ENCODE peak calls at places on chromosomes 5 and 9, in seven cellular contexts. F is brain microvascular endothelial cell, Y is IMR-90, U is sigmoid colon, T is lung, D is AG04450, L is keratinocyte. R is an unnamed sample.

GRCh38 chr9:82081507-82081906 is 92.9 kb downstream of the SPATA31D1 start:
- DNase-seq in F (no peak), Y (no peak), U (no peak), T (no peak), D (no peak), L (no peak), R (no peak)

GRCh38 chr5:112977440-112977861 is 853 bp downstream of the DCP2 start:
- DNase-seq in F (no peak), Y (no peak), U (no peak), T (no peak), D (no peak), L (no peak), R (no peak)

GRCh38 chr5:1411099-1411498 is 34.1 kb downstream of the SLC6A3 start:
- DNase-seq in F (no peak), Y (no peak), U (peak; percentile 61), T (no peak), D (no peak), L (no peak), R (no peak)

GRCh38 chr9:79325501-79325900 is 246.3 kb upstream of the TLE4 start:
- DNase-seq in F (no peak), Y (peak; percentile 45), U (no peak), T (no peak), D (no peak), L (no peak), R (no peak)

GRCh38 chr5:157808043-157808442 is 50.9 kb downstream of the CLINT1 start:
- DNase-seq in F (no peak), Y (no peak), U (no peak), T (no peak), D (no peak), L (no peak), R (no peak)

GRCh38 chr5:135135530-135136201 is 101.6 kb upstream of the PITX1 start:
- DNase-seq in F (peak; percentile 14), Y (peak; percentile 79), U (peak; percentile 81), T (no peak), D (no peak), L (no peak), R (no peak)

GRCh38 chr9:121299125-121299466 is 31.1 kb downstream of the GSN start:
- DNase-seq in F (no peak), Y (no peak), U (peak; percentile 83), T (no peak), D (no peak), L (no peak), R (no peak)

GRCh38 chr5:143586781-143587362 is 183.4 kb upstream of the NR3C1 start:
- DNase-seq in F (no peak), Y (no peak), U (no peak), T (no peak), D (no peak), L (no peak), R (no peak)

GRCh38 chr5:58407042-58407709 is 52.7 kb downstream of the PLK2 start:
- DNase-seq in F (peak; percentile 74), Y (peak; percentile 88), U (no peak), T (no peak), D (peak; percentile 55), L (no peak), R (peak; percentile 48)

GRCh38 chr5:133785182-133785581 is 172.8 kb upstream of the FSTL4 start:
- DNase-seq in F (no peak), Y (no peak), U (no peak), T (no peak), D (no peak), L (no peak), R (no peak)

GRCh38 chr9:133454943-133455673 is 4.7 kb upstream of the CACFD1 start:
- DNase-seq in F (no peak), Y (no peak), U (no peak), T (no peak), D (no peak), L (no peak), R (no peak)

GRCh38 chr5:64298586-64298985 is 132.9 kb downstream of the RNF180 start:
- DNase-seq in F (no peak), Y (no peak), U (no peak), T (no peak), D (no peak), L (no peak), R (no peak)

GRCh38 chr5:61919920-61920319 is 386.1 kb upstream of the KIF2A start:
- DNase-seq in F (no peak), Y (no peak), U (no peak), T (peak; percentile 36), D (no peak), L (no peak), R (no peak)

GRCh38 chr5:127517480-127518318 is at the start of gene PRRC1:
- DNase-seq in F (peak; percentile 78), Y (peak; percentile 81), U (peak; percentile 85), T (peak; percentile 79), D (peak; percentile 38), L (peak; percentile 50), R (peak; percentile 87)

GRCh38 chr5:143683459-143683858 is 128.5 kb upstream of the HMHB1 start:
- DNase-seq in F (no peak), Y (no peak), U (no peak), T (no peak), D (no peak), L (no peak), R (no peak)

GRCh38 chr5:96661101-96661840 is 905 bp upstream of the CAST start:
- DNase-seq in F (peak; percentile 35), Y (peak; percentile 61), U (peak; percentile 70), T (no peak), D (no peak), L (no peak), R (peak; percentile 68)

GRCh38 chr5:134446938-134447337 is 35.3 kb upstream of the CDKN2AIPNL start:
- DNase-seq in F (no peak), Y (no peak), U (no peak), T (no peak), D (no peak), L (no peak), R (no peak)

GRCh38 chr9:127661342-127661741 is 45.4 kb upstream of the CFAP157 start:
- DNase-seq in F (no peak), Y (no peak), U (no peak), T (no peak), D (no peak), L (no peak), R (no peak)

GRCh38 chr5:143887302-143887638 is 75.3 kb downstream of the HMHB1 start:
- DNase-seq in F (peak; percentile 38), Y (peak; percentile 49), U (no peak), T (peak; percentile 32), D (no peak), L (no peak), R (peak; percentile 71)

GRCh38 chr5:141855265-141856029 is 22.8 kb downstream of the PCDH1 start:
- DNase-seq in F (no peak), Y (no peak), U (no peak), T (no peak), D (no peak), L (no peak), R (no peak)

GRCh38 chr9:38001430-38001829 is 67.6 kb downstream of the SHB start:
- DNase-seq in F (no peak), Y (no peak), U (no peak), T (no peak), D (no peak), L (no peak), R (no peak)

GRCh38 chr9:12801663-12802062 is 26.8 kb downstream of the LURAP1L start:
- DNase-seq in F (no peak), Y (no peak), U (no peak), T (no peak), D (no peak), L (no peak), R (no peak)

GRCh38 chr9:37430841-37431597 is 8.5 kb downstream of the GRHPR start:
- DNase-seq in F (no peak), Y (no peak), U (peak; percentile 66), T (no peak), D (no peak), L (no peak), R (no peak)

GRCh38 chr5:76688836-76689235 is 27.1 kb upstream of the F2R start:
- DNase-seq in F (no peak), Y (peak; percentile 53), U (no peak), T (no peak), D (no peak), L (no peak), R (peak; percentile 82)

GRCh38 chr5:82044015-82044414 is 72.2 kb downstream of the ATG10 start:
- DNase-seq in F (no peak), Y (no peak), U (no peak), T (no peak), D (no peak), L (no peak), R (no peak)

GRCh38 chr5:124648902-124649467 is 97.5 kb downstream of the ZNF608 start:
- DNase-seq in F (no peak), Y (no peak), U (no peak), T (no peak), D (no peak), L (no peak), R (no peak)
- H3K27me3 ChIP-seq in F (no peaks in the 10 kb centered on the region), Y (no peaks in the 10 kb centered on the region), U (no peaks in the 10 kb centered on the region), T (no peaks in the 10 kb centered on the region), D (no peaks in the 10 kb centered on the region), L (no peaks in the 10 kb centered on the region), R (no peaks in the 10 kb centered on the region)

DNA sequence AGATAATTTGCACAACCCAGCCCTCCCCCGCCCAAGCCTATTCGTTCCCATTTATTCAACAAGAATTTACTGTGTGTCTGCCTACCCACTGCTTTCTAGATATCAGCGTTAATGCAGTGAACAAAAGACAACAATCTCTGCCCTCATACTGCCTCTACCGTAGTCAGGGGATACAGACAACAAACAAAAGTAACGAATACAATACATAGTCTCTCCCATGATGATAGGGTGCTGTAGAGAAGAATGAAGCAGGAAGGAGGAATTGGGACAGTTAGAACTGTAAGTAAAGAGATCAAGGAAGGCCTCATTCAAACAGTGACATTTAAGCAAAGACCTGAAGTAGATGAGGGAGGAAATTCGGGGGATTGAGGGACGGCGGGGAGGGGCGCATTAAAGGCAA is 1.7 kb downstream of the GFM2 start:
- DNase-seq in F (no peak), Y (no peak), U (no peak), T (no peak), D (no peak), L (no peak), R (no peak)
- H3K27ac ChIP-seq in F (no peak overlapping the region), Y (no peak overlapping the region), U (no peak overlapping the region), T (no peak overlapping the region), D (no peak overlapping the region), L (peak overlapping the region; percentile 96), R (peak overlapping the region; percentile 54)

DNA sequence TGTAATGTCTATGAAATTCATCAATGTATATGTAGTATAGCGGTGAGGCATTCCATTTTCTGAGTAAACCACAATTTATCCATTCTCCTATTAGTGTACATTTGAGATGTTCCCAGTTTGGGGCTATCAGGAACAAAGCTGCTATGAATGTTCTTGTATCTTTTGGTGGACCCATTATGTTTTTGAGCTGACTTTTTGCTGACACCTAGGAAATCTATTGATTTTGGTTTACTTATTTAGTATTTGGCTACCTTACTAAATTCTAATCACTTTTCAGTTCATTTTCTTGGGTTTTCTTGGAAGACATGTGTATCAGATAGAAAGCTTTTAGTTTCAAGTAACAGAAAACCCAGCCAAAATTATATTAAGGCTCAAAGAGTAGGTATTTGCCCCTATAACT is 13.7 kb downstream of the NSG2 start:
- DNase-seq in F (no peak), Y (no peak), U (no peak), T (no peak), D (no peak), L (no peak), R (no peak)
- H3K27me3 ChIP-seq in F (no peaks in the 10 kb centered on the region), Y (no peaks in the 10 kb centered on the region), U (peaks cover 2% of the 10 kb centered on the region), T (no peaks in the 10 kb centered on the region), D (no peaks in the 10 kb centered on the region), L (no peaks in the 10 kb centered on the region), R (no peaks in the 10 kb centered on the region)

DNA sequence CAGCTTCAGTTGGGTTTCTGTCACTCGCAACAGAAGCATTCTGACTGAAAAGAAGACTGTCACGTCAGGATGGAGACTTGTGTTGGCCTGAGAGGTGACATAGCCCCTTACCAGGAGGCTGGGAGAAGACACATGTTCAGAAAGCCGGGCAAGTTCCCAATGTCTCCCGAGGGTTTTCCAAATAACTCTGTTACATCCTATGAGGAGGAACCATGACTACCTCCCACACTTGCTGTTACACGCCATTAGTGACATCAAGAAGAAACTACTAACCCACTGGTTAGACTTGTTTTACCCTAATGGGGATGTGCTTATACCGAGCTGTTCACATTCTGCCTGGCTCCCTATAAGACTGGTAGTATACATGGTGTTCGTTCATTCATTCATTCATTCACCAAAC is 33.3 kb downstream of the SH3PXD2B start:
- DNase-seq in F (no peak), Y (no peak), U (peak; percentile 69), T (no peak), D (no peak), L (no peak), R (no peak)
- H3K27ac ChIP-seq in F (no peak overlapping the region), Y (peak overlapping the region; percentile 43), U (peak overlapping the region; percentile 92), T (peak overlapping the region; percentile 79), D (peak overlapping the region; percentile 52), L (peak overlapping the region; percentile 79), R (no peak overlapping the region)